ENCODE peak calls at places on chromosomes 1 and 21, in nine cellular contexts. E is colonic mucosa, Z is Right ventricle myocardium superior, B is mammary epithelial cell, I is neural crest cell, U is skeletal muscle cell, M is lower leg skin, W is amniotic stem cell, N is HCEC 1CT. T is an unnamed sample.

GRCh38 chr1:110672753-110673108 is 2.0 kb downstream of the KCNA3 start:
- DNase-seq in I (no peak), Z (no peak), W (no peak), M (no peak), U (no peak), B (no peak), N (no peak), E (no peak), T (no peak)

GRCh38 chr21:29114765-29115164 is 15.7 kb upstream of the MAP3K7CL start:
- DNase-seq in E (no peak), M (no peak), N (peak), W (no peak), U (peak), Z (no peak), B (peak), I (no peak), T (no peak)

GRCh38 chr1:214983126-214983869 is 99.2 kb upstream of the KCNK2 start:
- DNase-seq in Z (no peak), B (peak), W (no peak), M (no peak), N (peak), I (no peak), U (no peak), E (no peak), T (no peak)

GRCh38 chr1:107953551-107953950 is 11.4 kb downstream of the VAV3 start:
- DNase-seq in I (no peak), B (no peak), U (no peak), E (no peak), W (no peak), N (no peak), Z (no peak), M (no peak), T (no peak)

GRCh38 chr1:193846881-193847280 is 660.5 kb upstream of the B3GALT2 start:
- DNase-seq in B (no peak), N (no peak), U (no peak), I (no peak), M (no peak), Z (no peak), E (no peak), W (no peak), T (no peak)

GRCh38 chr1:203090667-203091320 is 5.0 kb upstream of the MYOG start:
- DNase-seq in N (no peak), W (no peak), U (no peak), Z (no peak), I (no peak), E (no peak), B (peak), M (no peak), T (no peak)

GRCh38 chr1:154410185-154410827 is 5.2 kb downstream of the IL6R start:
- DNase-seq in Z (no peak), W (no peak), U (no peak), N (no peak), M (no peak), B (no peak), E (no peak), I (no peak), T (no peak)

GRCh38 chr1:227322376-227322775 is 4.1 kb upstream of the CDC42BPA start:
- DNase-seq in M (no peak), B (no peak), U (no peak), E (no peak), I (no peak), N (no peak), Z (no peak), W (no peak), T (no peak)

GRCh38 chr1:91732291-91732953 is 153.5 kb downstream of the TGFBR3 start:
- DNase-seq in Z (no peak), I (no peak), U (peak), B (peak), W (peak), E (no peak), N (peak), M (no peak), T (no peak)

GRCh38 chr1:65939636-65940035 is 146.9 kb downstream of the PDE4B start:
- DNase-seq in B (no peak), Z (no peak), W (no peak), N (no peak), M (no peak), U (no peak), I (no peak), E (no peak), T (no peak)

GRCh38 chr21:38815060-38815405 is 9.3 kb downstream of the ETS2 start:
- DNase-seq in M (no peak), B (peak), I (no peak), W (no peak), Z (no peak), E (no peak), N (peak), U (no peak), T (no peak)

GRCh38 chr1:175520186-175520585 is 223.2 kb downstream of the TNR start:
- DNase-seq in E (peak), B (peak), U (no peak), N (no peak), M (no peak), Z (peak), W (no peak), I (no peak), T (no peak)

GRCh38 chr1:155967410-155968400 is 10.6 kb downstream of the ARHGEF2 start:
- DNase-seq in I (no peak), E (no peak), Z (no peak), M (no peak), W (no peak), B (no peak), U (no peak), N (no peak), T (no peak)

GRCh38 chr1:156422602-156423091 is 53.6 kb downstream of the RHBG start:
- DNase-seq in U (no peak), B (peak), I (no peak), E (no peak), W (no peak), N (no peak), Z (no peak), M (no peak), T (no peak)

GRCh38 chr1:8854270-8854669 is 24.2 kb downstream of the ENO1 start:
- DNase-seq in I (no peak), N (no peak), E (no peak), M (no peak), Z (no peak), U (no peak), W (no peak), B (no peak), T (no peak)

GRCh38 chr1:6727535-6727934 is 25.9 kb upstream of the DNAJC11 start:
- DNase-seq in Z (peak), I (peak), M (peak), E (peak), N (peak), W (peak), U (no peak), B (peak), T (peak)

T was measured in stromal cell of bone marrow.